ENCODE peak calls at places on chromosomes 11 and 22, in four cellular contexts. L is IMR-90, H is keratinocyte, U is neural progenitor cell. C is an unnamed sample.

GRCh38 chr11:7353100-7353499 is 101.4 kb downstream of the SYT9 start:
- DNase-seq in L (no peak), H (peak; percentile 5), U (peak; percentile 47), C (peak; percentile 56)

GRCh38 chr22:43561421-43562178 is 149.8 kb downstream of the MPPED1 start:
- DNase-seq in L (no peak), H (no peak), U (no peak), C (no peak)

GRCh38 chr11:10498426-10499250 is 42.3 kb downstream of the RNF141 start:
- DNase-seq in L (no peak), H (no peak), U (no peak), C (no peak)

GRCh38 chr11:48103621-48104561 is 112.7 kb upstream of the OR4B1 start:
- DNase-seq in L (peak; percentile 13), H (no peak), U (no peak), C (no peak)

GRCh38 chr22:45769569-45770210 is 98.1 kb downstream of the ATXN10 start:
- DNase-seq in L (peak; percentile 31), H (no peak), U (no peak), C (no peak)

GRCh38 chr11:65766535-65766934 is 14.2 kb downstream of the AP5B1 start:
- DNase-seq in L (peak; percentile 6), H (no peak), U (no peak), C (no peak)

GRCh38 chr11:44528103-44528502 is 37.4 kb upstream of the CD82 start:
- DNase-seq in L (no peak), H (no peak), U (no peak), C (no peak)

GRCh38 chr11:87063982-87064381 is 26.2 kb downstream of the TMEM135 start:
- DNase-seq in L (peak; percentile 19), H (no peak), U (no peak), C (no peak)

GRCh38 chr11:132073787-132074186 is 703.4 kb downstream of the NTM start:
- DNase-seq in L (no peak), H (no peak), U (no peak), C (no peak)

GRCh38 chr22:28299760-28300159 is 379.9 kb downstream of the TTC28 start:
- DNase-seq in L (peak; percentile 42), H (no peak), U (no peak), C (no peak)

GRCh38 chr11:102225689-102226562 is 91.4 kb upstream of the BIRC3 start:
- DNase-seq in L (peak; percentile 97), H (no peak), U (no peak), C (no peak)

GRCh38 chr11:122938557-122938956 is 43.1 kb downstream of the BSX start:
- DNase-seq in L (no peak), H (no peak), U (no peak), C (no peak)

GRCh38 chr11:48024635-48025071 is 44.3 kb downstream of the PTPRJ start:
- DNase-seq in L (no peak), H (no peak), U (no peak), C (no peak)

GRCh38 chr11:117179048-117179999 is 781 bp downstream of the SIDT2 start:
- DNase-seq in L (no peak), H (no peak), U (peak; percentile 34), C (no peak)

GRCh38 chr11:127017482-127017881 is 16.9 kb upstream of the KIRREL3 start:
- DNase-seq in L (peak; percentile 93), H (no peak), U (peak; percentile 72), C (peak; percentile 16)

GRCh38 chr11:128520886-128521696 is 66.3 kb downstream of the ETS1 start:
- DNase-seq in L (no peak), H (no peak), U (no peak), C (no peak)

GRCh38 chr22:41687901-41688364 is 734 bp downstream of the SNU13 start:
- DNase-seq in L (peak; percentile 22), H (no peak), U (peak; percentile 54), C (no peak)

GRCh38 chr11:60994450-60995135 is 23.1 kb downstream of the CD6 start:
- DNase-seq in L (no peak), H (no peak), U (no peak), C (no peak)

GRCh38 chr11:117824571-117825537 is at the start of gene FXYD2:
- DNase-seq in L (no peak), H (no peak), U (no peak), C (no peak)

GRCh38 chr11:2410616-2411015 is 10.1 kb downstream of the TSSC4 start:
- DNase-seq in L (no peak), H (no peak), U (no peak), C (no peak)

GRCh38 chr22:26139320-26139719 is 29.9 kb upstream of the SEZ6L start:
- DNase-seq in L (no peak), H (no peak), U (no peak), C (no peak)

GRCh38 chr11:120883404-120884135 is 140.3 kb upstream of the TBCEL start:
- DNase-seq in L (peak; percentile 54), H (no peak), U (peak; percentile 25), C (no peak)

GRCh38 chr11:1275021-1275420 is 34.4 kb downstream of the TOLLIP start:
- DNase-seq in L (no peak), H (no peak), U (no peak), C (no peak)

GRCh38 chr11:91859666-91860065 is 365.0 kb upstream of the FAT3 start:
- DNase-seq in L (no peak), H (no peak), U (no peak), C (no peak)

GRCh38 chr11:126029805-126030204 is 32.9 kb downstream of the CDON start:
- DNase-seq in L (no peak), H (no peak), U (no peak), C (no peak)

GRCh38 chr22:31952459-31952858 is 8.1 kb downstream of the YWHAH start:
- DNase-seq in L (peak; percentile 93), H (no peak), U (no peak), C (no peak)

GRCh38 chr22:31952094-31952401 is 7.7 kb downstream of the YWHAH start:
- DNase-seq in L (no peak), H (no peak), U (no peak), C (no peak)

GRCh38 chr22:31953251-31953650 is 8.9 kb downstream of the YWHAH start:
- DNase-seq in L (no peak), H (no peak), U (no peak), C (no peak)

GRCh38 chr22:31950226-31950625 is 5.9 kb downstream of the YWHAH start:
- DNase-seq in L (no peak), H (no peak), U (no peak), C (no peak)

DNA sequence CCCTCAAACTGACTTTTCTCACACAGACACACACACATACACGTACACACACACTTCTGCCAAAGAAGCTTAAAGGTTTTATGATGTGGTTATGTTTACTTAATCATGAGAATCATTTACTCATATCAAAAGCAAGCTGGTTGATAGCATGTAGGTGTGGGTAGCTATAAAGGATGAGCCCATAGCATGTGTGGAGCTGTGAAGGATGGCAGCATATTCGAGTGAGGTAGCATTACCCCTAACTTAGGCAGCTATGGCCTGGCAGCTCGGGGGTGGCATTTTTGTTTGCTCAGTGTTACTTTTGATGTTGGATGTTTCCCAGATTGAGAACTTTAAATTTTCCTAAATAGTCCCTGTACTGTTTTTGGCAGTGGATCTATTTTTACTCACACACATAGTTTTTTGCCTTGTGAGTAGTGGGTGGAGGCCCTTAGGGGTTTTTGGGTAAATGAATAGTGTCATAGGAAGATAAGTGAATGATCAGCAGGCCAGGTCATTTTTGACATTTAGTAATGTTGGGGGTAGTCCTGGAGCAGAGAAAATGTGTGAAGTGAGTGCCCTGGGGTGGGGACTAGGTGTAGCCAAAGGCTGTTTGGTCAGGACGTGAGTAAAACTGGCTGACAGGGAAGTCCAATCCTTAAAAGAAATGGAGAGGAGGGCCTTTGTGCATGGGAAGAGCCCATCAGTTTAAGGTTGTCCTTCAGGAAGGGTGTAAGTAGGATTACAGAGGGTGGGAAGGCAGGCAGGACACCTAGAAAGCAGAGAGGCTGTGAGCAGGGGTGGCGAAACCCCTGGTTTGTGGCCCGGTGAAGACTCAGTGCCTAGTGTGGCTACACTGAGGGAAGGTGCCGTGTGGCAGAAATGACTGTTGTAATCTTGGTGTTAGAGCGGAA is 7.1 kb downstream of the YWHAH start:
- DNase-seq in L (no peak), H (no peak), U (no peak), C (no peak)
- H3K4me1 ChIP-seq in L (peaks cover 15% of the 10 kb centered on the region), H (peaks cover 47% of the 10 kb centered on the region), U (peaks cover 8% of the 10 kb centered on the region), C (no peaks in the 10 kb centered on the region)

DNA sequence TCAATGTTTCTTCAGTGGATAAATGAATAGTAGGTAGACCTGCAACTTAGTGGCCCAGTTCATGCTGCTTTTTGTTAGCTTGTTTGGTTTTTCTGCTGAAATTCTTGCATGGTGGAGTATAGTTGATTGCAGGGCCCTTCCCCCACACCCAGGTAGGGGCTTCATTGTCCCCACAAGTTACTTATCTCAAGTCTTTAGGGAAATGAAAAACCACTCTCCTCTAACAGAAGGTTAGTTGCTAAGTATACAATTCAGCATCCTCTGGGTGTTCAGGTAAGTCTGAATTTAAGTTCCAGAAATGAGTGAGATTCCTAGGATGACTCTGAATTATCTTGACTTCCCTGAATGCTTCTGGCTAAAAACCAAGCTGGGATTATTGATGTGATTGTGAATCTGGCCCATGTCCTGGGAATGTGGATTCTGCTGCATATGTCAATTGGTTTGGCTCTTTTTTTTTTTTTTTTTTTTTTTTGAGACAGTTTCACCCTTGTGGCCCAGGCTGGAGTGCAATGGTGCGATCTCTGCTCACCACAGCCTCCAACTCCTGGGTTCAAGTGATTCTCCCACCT is 40.3 kb downstream of the BCL2L13 start:
- DNase-seq in L (no peak), H (no peak), U (no peak), C (no peak)
- H3K9ac ChIP-seq in L (no peak overlapping the region), H (no peak overlapping the region), U (no peak overlapping the region), C (no peak overlapping the region)

GRCh38 chr11:50032574-50032973 is at the start of gene OR4C45:
- DNase-seq in L (no peak), H (no peak), U (no peak), C (no peak)

GRCh38 chr11:50037282-50037681 is 4.6 kb downstream of the OR4C45 start:
- DNase-seq in L (no peak), H (no peak), U (no peak), C (no peak)
- H3K9me3 ChIP-seq in L (peaks cover 2% of the 10 kb centered on the region), H (no peaks in the 10 kb centered on the region), U (peaks cover 24% of the 10 kb centered on the region), C (peaks cover 7% of the 10 kb centered on the region)

GRCh38 chr11:33933607-33934006 is 41.7 kb upstream of the LMO2 start:
- DNase-seq in L (no peak), H (no peak), U (no peak), C (no peak)
- H3K4me1 ChIP-seq in L (peaks cover 6% of the 10 kb centered on the region), H (peaks cover 11% of the 10 kb centered on the region), U (peaks cover 13% of the 10 kb centered on the region), C (no peaks in the 10 kb centered on the region)

GRCh38 chr11:108944486-108945178 is 279.8 kb downstream of the DDX10 start:
- DNase-seq in L (no peak), H (no peak), U (no peak), C (no peak)
- H3K9ac ChIP-seq in L (no peak overlapping the region), H (no peak overlapping the region), U (no peak overlapping the region), C (no peak overlapping the region)

GRCh38 chr22:10727393-10727792 is 4800.6 kb upstream of the OR11H1 start:
- DNase-seq in L (no peak), H (no peak), U (no peak), C (no peak)
- H3K9me3 ChIP-seq in L (peaks cover 39% of the 10 kb centered on the region), H (peaks cover 28% of the 10 kb centered on the region), U (peaks cover 26% of the 10 kb centered on the region), C (peaks cover 81% of the 10 kb centered on the region)

GRCh38 chr11:67445515-67445914 is 2.2 kb upstream of the CORO1B start:
- DNase-seq in L (no peak), H (no peak), U (no peak), C (no peak)
- H3K4me1 ChIP-seq in L (peaks cover 3% of the 10 kb centered on the region), H (peaks cover 6% of the 10 kb centered on the region), U (no peaks in the 10 kb centered on the region), C (peaks cover 25% of the 10 kb centered on the region)

GRCh38 chr22:37177755-37178154 is 10.3 kb downstream of the C1QTNF6 start:
- DNase-seq in L (no peak), H (no peak), U (no peak), C (no peak)
- H3K9ac ChIP-seq in L (no peak overlapping the region), H (no peak overlapping the region), U (no peak overlapping the region), C (no peak overlapping the region)

C was measured in NT2/D1.